ENCODE peak calls at places on chromosomes 4 and X, in five cellular contexts. T, L, B, V and K are unnamed samples.

GRCh38 chr4:104752337-104752736 is 257.6 kb upstream of the CXXC4 start:
- DNase-seq in L (no peak), V (no peak), B (no peak), T (no peak), K (no peak)

GRCh38 chr4:184386271-184386781 is 88.0 kb downstream of the IRF2 start:
- DNase-seq in T (no peak), L (no peak), V (no peak), B (no peak), K (no peak)

GRCh38 chr4:185128272-185129119 is 14.6 kb upstream of the SLC25A4 start:
- DNase-seq in L (peak), B (no peak), V (no peak), T (no peak), K (no peak)

GRCh38 chr4:25457053-25457715 is 80.1 kb downstream of the ANAPC4 start:
- DNase-seq in B (no peak), T (no peak), V (peak), L (no peak), K (no peak)

GRCh38 chr4:47662975-47663374 is 174.9 kb downstream of the CORIN start:
- DNase-seq in B (no peak), L (no peak), T (no peak), V (no peak), K (no peak)

GRCh38 chr4:41881931-41882621 is 53.2 kb upstream of the TMEM33 start:
- DNase-seq in B (no peak), L (no peak), V (no peak), T (no peak), K (no peak)

GRCh38 chrX:97806238-97806637 is 922.5 kb downstream of the RPA4 start:
- DNase-seq in B (no peak), V (peak), T (no peak), L (no peak), K (no peak)

GRCh38 chrX:77628294-77629025 is 157.6 kb downstream of the ATRX start:
- DNase-seq in T (no peak), B (no peak), L (no peak), V (no peak), K (no peak)

GRCh38 chr4:40842725-40843401 is 93.1 kb downstream of the NSUN7 start:
- DNase-seq in V (peak), B (no peak), L (no peak), T (no peak), K (no peak)

GRCh38 chr4:165966833-165967232 is 93.8 kb downstream of the TLL1 start:
- DNase-seq in L (no peak), V (no peak), T (no peak), B (no peak), K (no peak)

GRCh38 chr4:48315728-48316630 is 25.4 kb upstream of the SLAIN2 start:
- DNase-seq in V (peak), T (no peak), B (peak), L (no peak), K (no peak)

GRCh38 chrX:20729421-20729820 is 462.7 kb upstream of the RPS6KA3 start:
- DNase-seq in T (no peak), L (no peak), V (no peak), B (no peak), K (no peak)

GRCh38 chrX:47936224-47936939 is 67.4 kb downstream of the ZNF182 start:
- DNase-seq in L (no peak), V (no peak), B (no peak), T (no peak), K (no peak)

DNA sequence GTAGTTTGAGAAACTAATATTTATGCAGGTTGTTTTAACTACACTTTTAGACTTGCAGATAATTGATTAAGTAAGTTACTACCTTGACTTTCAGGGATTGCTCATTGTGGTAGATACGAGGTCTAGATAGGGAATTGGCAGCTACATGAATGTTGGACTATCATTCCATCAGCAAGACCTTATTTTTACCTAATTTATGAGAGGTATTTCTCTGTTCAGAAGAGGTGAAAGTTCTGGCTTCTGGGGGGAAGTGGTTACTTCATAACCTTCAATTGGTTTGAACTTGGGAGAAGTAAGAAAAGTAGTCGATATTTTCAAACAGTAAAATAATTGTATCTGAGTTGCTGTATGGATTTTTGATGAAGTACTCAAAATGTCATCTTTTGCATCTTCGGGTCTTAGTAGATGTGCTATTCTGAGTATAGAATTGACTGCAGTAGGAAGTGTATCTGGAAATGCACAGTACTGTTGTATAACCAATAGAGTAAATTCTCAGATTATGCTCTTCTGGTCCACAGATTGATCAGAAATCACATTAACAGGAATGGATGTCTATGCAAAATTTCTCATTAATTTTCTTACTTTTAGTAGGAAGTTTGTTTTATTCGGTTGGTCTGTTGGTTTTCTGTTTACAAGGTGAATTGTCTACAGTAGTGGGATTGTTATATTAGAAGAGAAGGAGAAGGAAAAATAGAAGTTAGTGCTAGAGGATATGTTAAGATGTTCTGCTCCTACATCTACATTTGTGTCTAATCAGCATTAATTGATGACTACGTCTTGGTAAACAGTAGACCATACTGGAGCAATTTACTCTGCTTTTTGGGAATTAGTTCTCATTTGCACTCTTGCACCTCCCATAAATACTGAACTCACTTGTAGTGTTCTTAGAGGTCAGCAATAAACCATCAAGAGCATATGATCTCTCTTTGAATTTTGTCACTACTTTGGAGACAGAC is 3.0 kb downstream of the NFKB1 start:
- DNase-seq in T (no peak), L (no peak), B (no peak), V (no peak), K (no peak)
- H3K4me3 ChIP-seq in T (no peak), L (no peak), B (peak), V (no peak), K (no peak)

GRCh38 chr4:98658287-98659105 is at the start of gene TSPAN5:
- DNase-seq in B (peak), V (peak), T (peak), L (peak), K (no peak)
- TF ChIP-seq POLR2A in B (peak), V (no peak), T (peak), L (no peak), K (no peak)

GRCh38 chr4:176443646-176444409 is 124.1 kb downstream of the SPCS3 start:
- DNase-seq in L (no peak), T (no peak), B (no peak), V (no peak), K (no peak)
- H3K4me3 ChIP-seq in L (no peak), T (no peak), B (no peak), V (no peak), K (no peak)

GRCh38 chrX:124791492-124792095 is 445.2 kb downstream of the SH2D1A start:
- DNase-seq in L (no peak), T (no peak), V (no peak), B (no peak), K (no peak)
- TF ChIP-seq POLR2A in L (no peak), T (no peak), V (no peak), B (no peak), K (no peak)

GRCh38 chr4:112403072-112403945 is 106.1 kb downstream of the ALPK1 start:
- DNase-seq in B (no peak), V (peak), T (no peak), L (no peak), K (no peak)
- H3K4me3 ChIP-seq in B (peak), V (no peak), T (no peak), L (no peak), K (no peak)